ENCODE peak calls at places on chromosome 14, in four cellular contexts. H is body of pancreas, Z is PC-9, C is pancreas. O is an unnamed sample. For H3K4me1, the result is how much of the 10 kb centered on the place peaks cover.

GRCh38 chr14:80609055-80609454 is 332.5 kb downstream of the CEP128 start:
- DNase-seq in H (no peak), Z (no peak), C (no peak), O (no peak)

GRCh38 chr14:72619071-72619710 is 274.7 kb downstream of the DPF3 start:
- DNase-seq in H (no peak), Z (no peak), C (no peak), O (no peak)

GRCh38 chr14:27528328-27528727 is 930.5 kb upstream of the NOVA1 start:
- DNase-seq in H (no peak), Z (no peak), C (no peak), O (peak)

GRCh38 chr14:97719931-97720330 is 922.7 kb downstream of the VRK1 start:
- DNase-seq in H (no peak), Z (no peak), C (no peak), O (no peak)

GRCh38 chr14:105616802-105617192 is 90.4 kb downstream of the TMEM121 start:
- DNase-seq in H (no peak), Z (no peak), C (no peak), O (no peak)

GRCh38 chr14:51867753-51868152 is 7.3 kb downstream of the GNG2 start:
- DNase-seq in H (no peak), Z (no peak), C (no peak), O (no peak)

GRCh38 chr14:106613256-106613655 is 1086.9 kb downstream of the TMEM121 start:
- DNase-seq in H (no peak), Z (no peak), C (no peak), O (no peak)

GRCh38 chr14:38646391-38646790 is 390.5 kb upstream of the CLEC14A start:
- DNase-seq in H (no peak), Z (no peak), C (no peak), O (no peak)

GRCh38 chr14:85024931-85025330 is 505.0 kb upstream of the FLRT2 start:
- DNase-seq in H (no peak), Z (no peak), C (no peak), O (no peak)

GRCh38 chr14:99930420-99931274 is 134.6 kb upstream of the EVL start:
- DNase-seq in H (no peak), Z (no peak), C (no peak), O (no peak)

GRCh38 chr14:91257328-91258020 is 13.0 kb upstream of the GPR68 start:
- DNase-seq in H (no peak), Z (no peak), C (no peak), O (peak)

GRCh38 chr14:39974036-39974435 is 541.8 kb upstream of the FBXO33 start:
- DNase-seq in H (no peak), Z (no peak), C (no peak), O (no peak)

GRCh38 chr14:105944632-105945610 is 418.5 kb downstream of the TMEM121 start:
- DNase-seq in H (peak), Z (peak), C (peak), O (no peak)

GRCh38 chr14:96635850-96636249 is 133.7 kb downstream of the PAPOLA start:
- DNase-seq in H (no peak), Z (no peak), C (no peak), O (no peak)

GRCh38 chr14:37048666-37049071 is 123.7 kb downstream of the SLC25A21 start:
- DNase-seq in H (no peak), Z (no peak), C (no peak), O (peak)

GRCh38 chr14:104295681-104296387 is 157.4 kb downstream of the KIF26A start:
- DNase-seq in H (no peak), Z (no peak), C (no peak), O (no peak)

GRCh38 chr14:23550827-23551265 is 719 bp downstream of the ZFHX2 start:
- DNase-seq in H (no peak), Z (no peak), C (no peak), O (no peak)

GRCh38 chr14:49512147-49512551 is 74.0 kb downstream of the RPS29 start:
- DNase-seq in H (no peak), Z (peak), C (no peak), O (peak)

GRCh38 chr14:60356921-60357550 is 108.0 kb downstream of the PPM1A start:
- DNase-seq in H (peak), Z (no peak), C (no peak), O (no peak)

GRCh38 chr14:23061995-23062394 is 4.7 kb upstream of the CDH24 start:
- DNase-seq in H (peak), Z (peak), C (peak), O (peak)

GRCh38 chr14:22221508-22221907 is 367.5 kb downstream of the DAD1 start:
- DNase-seq in H (no peak), Z (no peak), C (no peak), O (no peak)

GRCh38 chr14:23984891-23985607 is 3.7 kb upstream of the DHRS4L2 start:
- DNase-seq in H (no peak), Z (no peak), C (no peak), O (peak)

GRCh38 chr14:49578141-49578540 is 8.0 kb downstream of the RPS29 start:
- DNase-seq in H (no peak), Z (no peak), C (no peak), O (no peak)

GRCh38 chr14:94278732-94279131 is 14.3 kb downstream of the SERPINA10 start:
- DNase-seq in H (no peak), Z (no peak), C (no peak), O (no peak)

GRCh38 chr14:38039526-38039925 is 168.2 kb upstream of the SSTR1 start:
- DNase-seq in H (no peak), Z (no peak), C (no peak), O (no peak)

GRCh38 chr14:104267895-104268294 is 129.5 kb downstream of the KIF26A start:
- DNase-seq in H (peak), Z (no peak), C (peak), O (no peak)

GRCh38 chr14:68033533-68033932 is 214.0 kb downstream of the RAD51B start:
- DNase-seq in H (no peak), Z (no peak), C (no peak), O (no peak)

GRCh38 chr14:29734732-29735131 is 192.9 kb downstream of the PRKD1 start:
- DNase-seq in H (no peak), Z (no peak), C (no peak), O (no peak)

GRCh38 chr14:102911541-102911951 is 10.9 kb upstream of the AMN start:
- DNase-seq in H (no peak), Z (no peak), C (no peak), O (no peak)
- H3K27ac ChIP-seq in H (no peak), Z (no peak), C (no peak), O (no peak)

GRCh38 chr14:53295985-53296582 is 143.0 kb upstream of the DDHD1 start:
- DNase-seq in H (no peak), Z (no peak), C (no peak), O (no peak)
- TF ChIP-seq CTCF in H (peak), Z (peak), C (peak), O (peak)

DNA sequence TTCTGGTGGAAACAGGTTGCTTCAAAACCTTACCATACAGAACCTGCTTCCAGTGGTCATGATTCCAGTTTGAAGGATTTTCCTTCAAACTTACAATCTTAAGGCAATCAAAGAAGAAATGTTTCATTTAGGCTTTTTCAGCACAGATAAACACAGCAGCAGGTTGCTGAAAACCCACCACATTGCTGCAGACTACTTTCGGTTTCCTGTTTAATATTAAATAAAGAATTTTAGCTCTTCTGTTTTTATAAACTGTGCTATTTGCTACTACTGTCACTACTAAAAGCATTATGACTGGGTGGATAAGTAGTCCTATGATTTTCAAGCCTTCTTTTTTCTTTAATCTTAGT is 13.2 kb upstream of the FOXN3 start:
- DNase-seq in H (no peak), Z (no peak), C (no peak), O (no peak)
- H3K4me1 ChIP-seq in H (under half), Z (under half), C (under half), O (under half)

GRCh38 chr14:32940066-32940651 is 1.5 kb downstream of the NPAS3 start:
- DNase-seq in H (no peak), Z (no peak), C (no peak), O (no peak)
- H3K27ac ChIP-seq in H (peak), Z (no peak), C (peak), O (no peak)

O was measured in foreskin keratinocyte.